ENCODE peak calls at places on chromosome 20, in seven cellular contexts. One of them, this sample, is unnamed.

GRCh38 chr20:57389695-57390603 is 1.2 kb upstream of the RBM38 start:
- DNase-seq in NB4: peak; percentile 40
- DNase-seq in HepG2: no peak
- DNase-seq in SK-N-SH: no peak
- DNase-seq in HCT116: no peak
- DNase-seq in WTC11: peak; percentile 54
- DNase-seq in A549: no peak
- DNase-seq in this sample: peak; percentile 71

GRCh38 chr20:11261533-11262000 is 587.8 kb upstream of the JAG1 start:
- DNase-seq in NB4: no peak
- DNase-seq in HepG2: no peak
- DNase-seq in SK-N-SH: no peak
- DNase-seq in HCT116: no peak
- DNase-seq in WTC11: no peak
- DNase-seq in A549: peak; percentile 35
- DNase-seq in this sample: no peak

GRCh38 chr20:53829086-53829703 is 235.6 kb upstream of the ZNF217 start:
- DNase-seq in NB4: peak; percentile 80
- DNase-seq in HepG2: no peak
- DNase-seq in SK-N-SH: no peak
- DNase-seq in HCT116: peak; percentile 78
- DNase-seq in WTC11: no peak
- DNase-seq in A549: peak; percentile 91
- DNase-seq in this sample: no peak

GRCh38 chr20:23752019-23752418 is 1.3 kb upstream of the CST1 start:
- DNase-seq in NB4: no peak
- DNase-seq in HepG2: no peak
- DNase-seq in SK-N-SH: no peak
- DNase-seq in HCT116: no peak
- DNase-seq in WTC11: no peak
- DNase-seq in A549: no peak
- DNase-seq in this sample: no peak

GRCh38 chr20:46230811-46231282 is 77.5 kb downstream of the CDH22 start:
- DNase-seq in NB4: peak; percentile 71
- DNase-seq in HepG2: peak; percentile 25
- DNase-seq in SK-N-SH: no peak
- DNase-seq in HCT116: no peak
- DNase-seq in WTC11: peak; percentile 84
- DNase-seq in A549: peak; percentile 33
- DNase-seq in this sample: no peak

GRCh38 chr20:3710703-3711417 is 1.5 kb downstream of the SIGLEC1 start:
- DNase-seq in NB4: peak; percentile 75
- DNase-seq in HepG2: peak; percentile 46
- DNase-seq in SK-N-SH: peak; percentile 93
- DNase-seq in HCT116: peak; percentile 16
- DNase-seq in WTC11: peak; percentile 92
- DNase-seq in A549: peak; percentile 57
- DNase-seq in this sample: peak; percentile 33

GRCh38 chr20:34458631-34459030 is 57.6 kb upstream of the DYNLRB1 start:
- DNase-seq in NB4: no peak
- DNase-seq in HepG2: no peak
- DNase-seq in SK-N-SH: no peak
- DNase-seq in HCT116: no peak
- DNase-seq in WTC11: no peak
- DNase-seq in A549: no peak
- DNase-seq in this sample: no peak

GRCh38 chr20:38128691-38129090 is 36.4 kb downstream of the TGM2 start:
- DNase-seq in NB4: no peak
- DNase-seq in HepG2: no peak
- DNase-seq in SK-N-SH: no peak
- DNase-seq in HCT116: no peak
- DNase-seq in WTC11: no peak
- DNase-seq in A549: no peak
- DNase-seq in this sample: no peak

GRCh38 chr20:56465997-56466396 is 2.4 kb upstream of the RTF2 start:
- DNase-seq in NB4: peak; percentile 56
- DNase-seq in HepG2: no peak
- DNase-seq in SK-N-SH: no peak
- DNase-seq in HCT116: no peak
- DNase-seq in WTC11: no peak
- DNase-seq in A549: no peak
- DNase-seq in this sample: no peak

GRCh38 chr20:33858666-33859065 is 47.5 kb downstream of the CHMP4B start:
- DNase-seq in NB4: no peak
- DNase-seq in HepG2: no peak
- DNase-seq in SK-N-SH: no peak
- DNase-seq in HCT116: no peak
- DNase-seq in WTC11: no peak
- DNase-seq in A549: no peak
- DNase-seq in this sample: no peak

GRCh38 chr20:3749689-3750639 is 17.5 kb downstream of the HSPA12B start:
- DNase-seq in NB4: peak; percentile 40
- DNase-seq in HepG2: peak; percentile 56
- DNase-seq in SK-N-SH: peak; percentile 98
- DNase-seq in HCT116: no peak
- DNase-seq in WTC11: peak; percentile 82
- DNase-seq in A549: peak; percentile 87
- DNase-seq in this sample: peak; percentile 46

GRCh38 chr20:11331096-11331495 is 586.6 kb upstream of the BTBD3 start:
- DNase-seq in NB4: no peak
- DNase-seq in HepG2: no peak
- DNase-seq in SK-N-SH: no peak
- DNase-seq in HCT116: no peak
- DNase-seq in WTC11: no peak
- DNase-seq in A549: no peak
- DNase-seq in this sample: no peak

GRCh38 chr20:17685168-17685567 is 3.1 kb upstream of the RRBP1 start:
- DNase-seq in NB4: no peak
- DNase-seq in HepG2: no peak
- DNase-seq in SK-N-SH: no peak
- DNase-seq in HCT116: no peak
- DNase-seq in WTC11: no peak
- DNase-seq in A549: no peak
- DNase-seq in this sample: no peak

GRCh38 chr20:8675896-8676295 is 393.0 kb upstream of the PLCB4 start:
- DNase-seq in NB4: no peak
- DNase-seq in HepG2: no peak
- DNase-seq in SK-N-SH: no peak
- DNase-seq in HCT116: no peak
- DNase-seq in WTC11: no peak
- DNase-seq in A549: no peak
- DNase-seq in this sample: no peak

GRCh38 chr20:62105592-62105991 is 16.7 kb upstream of the LSM14B start:
- DNase-seq in NB4: no peak
- DNase-seq in HepG2: no peak
- DNase-seq in SK-N-SH: no peak
- DNase-seq in HCT116: no peak
- DNase-seq in WTC11: no peak
- DNase-seq in A549: no peak
- DNase-seq in this sample: no peak

GRCh38 chr20:62104234-62104789 is 18.0 kb upstream of the LSM14B start:
- DNase-seq in NB4: no peak
- DNase-seq in HepG2: no peak
- DNase-seq in SK-N-SH: no peak
- DNase-seq in HCT116: no peak
- DNase-seq in WTC11: no peak
- DNase-seq in A549: no peak
- DNase-seq in this sample: no peak

GRCh38 chr20:62101078-62101477 is 21.2 kb upstream of the LSM14B start:
- DNase-seq in NB4: no peak
- DNase-seq in HepG2: no peak
- DNase-seq in SK-N-SH: no peak
- DNase-seq in HCT116: no peak
- DNase-seq in WTC11: no peak
- DNase-seq in A549: no peak
- DNase-seq in this sample: no peak

GRCh38 chr20:62103508-62104233 is 18.6 kb upstream of the LSM14B start:
- DNase-seq in NB4: no peak
- DNase-seq in HepG2: no peak
- DNase-seq in SK-N-SH: no peak
- DNase-seq in HCT116: no peak
- DNase-seq in WTC11: no peak
- DNase-seq in A549: no peak
- DNase-seq in this sample: no peak

DNA sequence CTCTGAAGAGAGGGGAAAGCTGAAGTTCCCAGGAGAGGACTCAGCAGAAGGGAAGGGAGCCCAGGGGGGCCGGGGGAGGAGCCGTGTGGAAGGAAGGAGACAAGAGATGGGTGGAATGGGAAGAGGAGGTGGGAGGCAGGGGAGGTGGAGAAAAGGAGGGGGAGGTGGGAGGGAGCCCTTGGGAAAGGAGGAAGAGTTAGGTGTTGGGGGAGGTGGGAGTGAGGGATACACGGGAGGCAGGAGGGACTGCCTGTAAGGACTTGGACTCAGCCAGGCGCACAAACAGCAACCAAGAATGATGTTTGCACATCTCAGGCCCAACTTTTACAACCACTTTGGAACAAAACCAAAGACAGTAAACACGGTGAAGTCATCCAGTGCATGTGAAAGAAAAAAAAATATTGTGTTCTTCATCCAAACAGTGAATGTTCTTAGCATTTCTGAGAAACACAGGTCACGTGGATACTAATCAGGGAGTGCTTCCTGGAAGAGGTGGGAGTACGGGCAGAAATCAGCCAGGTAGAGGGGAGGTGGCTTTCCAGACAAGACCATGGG is 17.4 kb upstream of the LSM14B start:
- DNase-seq in NB4: no peak
- DNase-seq in HepG2: no peak
- DNase-seq in SK-N-SH: no peak
- DNase-seq in HCT116: no peak
- DNase-seq in WTC11: no peak
- DNase-seq in A549: no peak
- DNase-seq in this sample: no peak
- TF ChIP-seq MAX in NB4: no peak
- TF ChIP-seq MAX in HepG2: no peak
- TF ChIP-seq MAX in SK-N-SH: no peak
- TF ChIP-seq MAX in HCT116: no peak
- TF ChIP-seq MAX in WTC11: no peak
- TF ChIP-seq MAX in A549: no peak
- TF ChIP-seq MAX in this sample: no peak

GRCh38 chr20:25571817-25572216 is 13.5 kb downstream of the NINL start:
- DNase-seq in NB4: no peak
- DNase-seq in HepG2: no peak
- DNase-seq in SK-N-SH: no peak
- DNase-seq in HCT116: no peak
- DNase-seq in WTC11: no peak
- DNase-seq in A549: no peak
- DNase-seq in this sample: no peak

GRCh38 chr20:25573288-25574251 is 11.8 kb downstream of the NINL start:
- DNase-seq in NB4: no peak
- DNase-seq in HepG2: no peak
- DNase-seq in SK-N-SH: no peak
- DNase-seq in HCT116: no peak
- DNase-seq in WTC11: no peak
- DNase-seq in A549: no peak
- DNase-seq in this sample: no peak

GRCh38 chr20:25576783-25577530 is 8.4 kb downstream of the NINL start:
- DNase-seq in NB4: no peak
- DNase-seq in HepG2: no peak
- DNase-seq in SK-N-SH: no peak
- DNase-seq in HCT116: no peak
- DNase-seq in WTC11: no peak
- DNase-seq in A549: no peak
- DNase-seq in this sample: no peak

GRCh38 chr20:25571240-25571639 is 14.1 kb downstream of the NINL start:
- DNase-seq in NB4: no peak
- DNase-seq in HepG2: no peak
- DNase-seq in SK-N-SH: no peak
- DNase-seq in HCT116: no peak
- DNase-seq in WTC11: no peak
- DNase-seq in A549: no peak
- DNase-seq in this sample: no peak

DNA sequence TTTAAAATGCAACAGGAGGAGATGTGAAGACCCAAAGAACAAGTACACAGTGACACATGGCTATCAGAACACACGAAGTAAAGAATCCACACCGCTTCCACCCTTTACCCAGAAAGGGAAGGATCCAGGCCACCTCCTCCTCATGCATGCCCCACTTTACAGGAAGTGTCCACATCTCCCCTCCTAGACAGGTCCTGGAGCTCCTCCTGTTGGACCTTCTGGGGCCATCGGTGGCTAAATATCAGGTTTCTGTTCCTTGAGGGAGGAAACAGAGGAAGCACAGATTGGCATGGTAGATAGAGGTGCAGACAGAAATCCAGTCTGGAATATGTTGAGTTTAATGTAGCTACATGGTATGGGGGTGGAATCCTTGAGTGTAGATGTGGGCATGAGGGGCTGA is 10.9 kb downstream of the NINL start:
- DNase-seq in NB4: peak; percentile 44
- DNase-seq in HepG2: peak; percentile 63
- DNase-seq in SK-N-SH: peak; percentile 46
- DNase-seq in HCT116: no peak
- DNase-seq in WTC11: no peak
- DNase-seq in A549: peak; percentile 54
- DNase-seq in this sample: no peak
- TF ChIP-seq MAX in NB4: no peak
- TF ChIP-seq MAX in HepG2: peak; percentile 15
- TF ChIP-seq MAX in SK-N-SH: no peak
- TF ChIP-seq MAX in HCT116: no peak
- TF ChIP-seq MAX in WTC11: no peak
- TF ChIP-seq MAX in A549: no peak
- TF ChIP-seq MAX in this sample: no peak

GRCh38 chr20:31699801-31700728 is 22.6 kb downstream of the BCL2L1 start:
- DNase-seq in NB4: no peak
- DNase-seq in HepG2: no peak
- DNase-seq in SK-N-SH: no peak
- DNase-seq in HCT116: no peak
- DNase-seq in WTC11: no peak
- DNase-seq in A549: no peak
- DNase-seq in this sample: no peak

GRCh38 chr20:31700747-31701146 is 21.9 kb downstream of the BCL2L1 start:
- DNase-seq in NB4: no peak
- DNase-seq in HepG2: no peak
- DNase-seq in SK-N-SH: no peak
- DNase-seq in HCT116: no peak
- DNase-seq in WTC11: no peak
- DNase-seq in A549: no peak
- DNase-seq in this sample: no peak

GRCh38 chr20:31701591-31701990 is 21.1 kb downstream of the BCL2L1 start:
- DNase-seq in NB4: no peak
- DNase-seq in HepG2: no peak
- DNase-seq in SK-N-SH: no peak
- DNase-seq in HCT116: no peak
- DNase-seq in WTC11: no peak
- DNase-seq in A549: no peak
- DNase-seq in this sample: no peak

GRCh38 chr20:31698243-31698802 is 24.3 kb downstream of the BCL2L1 start:
- DNase-seq in NB4: no peak
- DNase-seq in HepG2: no peak
- DNase-seq in SK-N-SH: no peak
- DNase-seq in HCT116: no peak
- DNase-seq in WTC11: no peak
- DNase-seq in A549: no peak
- DNase-seq in this sample: no peak

GRCh38 chr20:31698803-31699718 is 23.6 kb downstream of the BCL2L1 start:
- DNase-seq in NB4: peak; percentile 29
- DNase-seq in HepG2: peak; percentile 76
- DNase-seq in SK-N-SH: no peak
- DNase-seq in HCT116: peak; percentile 44
- DNase-seq in WTC11: no peak
- DNase-seq in A549: peak; percentile 87
- DNase-seq in this sample: no peak
- TF ChIP-seq MAX in NB4: no peak
- TF ChIP-seq MAX in HepG2: peak; percentile 66
- TF ChIP-seq MAX in SK-N-SH: peak; percentile 74
- TF ChIP-seq MAX in HCT116: peak; percentile 60
- TF ChIP-seq MAX in WTC11: no peak
- TF ChIP-seq MAX in A549: peak; percentile 59
- TF ChIP-seq MAX in this sample: no peak

GRCh38 chr20:6157345-6157744 is 34.5 kb upstream of the FERMT1 start:
- DNase-seq in NB4: peak; percentile 43
- DNase-seq in HepG2: no peak
- DNase-seq in SK-N-SH: no peak
- DNase-seq in HCT116: no peak
- DNase-seq in WTC11: no peak
- DNase-seq in A549: peak; percentile 31
- DNase-seq in this sample: no peak
- TF ChIP-seq MAX in NB4: no peak
- TF ChIP-seq MAX in HepG2: no peak
- TF ChIP-seq MAX in SK-N-SH: no peak
- TF ChIP-seq MAX in HCT116: no peak
- TF ChIP-seq MAX in WTC11: no peak
- TF ChIP-seq MAX in A549: no peak
- TF ChIP-seq MAX in this sample: no peak

This sample was measured in H1.